ENCODE peak calls at places on chromosomes 16 and 17, in nine cellular contexts. I is CD4-positive, alpha-beta T cell; P is AG10803; R is ACHN; B is ovary; D is hepatocyte; L is foreskin keratinocyte; S is Peyer's patch; Q is keratinocyte. E is an unnamed sample.

GRCh38 chr17:72412650-72413076 is 291.8 kb downstream of the SOX9 start:
- DNase-seq in I (no peak), P (peak; percentile 62), R (no peak), B (no peak), D (no peak), L (no peak), S (no peak), Q (no peak), E (no peak)

GRCh38 chr16:88560722-88561484 is 9.3 kb upstream of the ZC3H18 start:
- DNase-seq in I (no peak), P (peak; percentile 15), R (peak; percentile 73), B (peak; percentile 54), D (peak; percentile 60), L (peak; percentile 20), S (no peak), Q (no peak), E (no peak)

GRCh38 chr17:20935740-20936139 is 107.1 kb downstream of the USP22 start:
- DNase-seq in I (no peak), P (peak; percentile 60), R (no peak), B (no peak), D (no peak), L (peak; percentile 96), S (no peak), Q (no peak), E (no peak)

GRCh38 chr17:72462396-72462795 is 341.6 kb downstream of the SOX9 start:
- DNase-seq in I (no peak), P (peak; percentile 10), R (no peak), B (no peak), D (no peak), L (no peak), S (no peak), Q (no peak), E (no peak)

GRCh38 chr17:75722076-75722475 is 817 bp downstream of the ITGB4 start:
- DNase-seq in I (no peak), P (no peak), R (no peak), B (no peak), D (no peak), L (no peak), S (peak; percentile 70), Q (no peak), E (peak; percentile 71)

GRCh38 chr17:81553616-81554181 is 1.5 kb upstream of the FAAP100 start:
- DNase-seq in I (no peak), P (peak; percentile 95), R (peak; percentile 94), B (peak; percentile 67), D (peak; percentile 63), L (peak; percentile 86), S (no peak), Q (peak; percentile 53), E (peak; percentile 33)

GRCh38 chr16:84782841-84783240 is 36.9 kb upstream of the CRISPLD2 start:
- DNase-seq in I (no peak), P (no peak), R (no peak), B (no peak), D (no peak), L (no peak), S (no peak), Q (no peak), E (no peak)

GRCh38 chr16:54936979-54937672 is 6.5 kb downstream of the IRX5 start:
- DNase-seq in I (no peak), P (peak; percentile 85), R (no peak), B (no peak), D (peak; percentile 67), L (peak; percentile 75), S (no peak), Q (no peak), E (no peak)

GRCh38 chr16:70638814-70639792 is 7.3 kb upstream of the IL34 start:
- DNase-seq in I (no peak), P (peak; percentile 58), R (no peak), B (peak; percentile 64), D (peak; percentile 71), L (peak; percentile 36), S (peak; percentile 65), Q (no peak), E (peak; percentile 31)

GRCh38 chr17:37082985-37083384 is 134.2 kb downstream of the AATF start:
- DNase-seq in I (no peak), P (no peak), R (no peak), B (no peak), D (no peak), L (no peak), S (peak; percentile 30), Q (no peak), E (no peak)

GRCh38 chr17:82917656-82918345 is 78.0 kb upstream of the ZNF750 start:
- DNase-seq in I (peak; percentile 6), P (peak; percentile 64), R (peak; percentile 19), B (no peak), D (no peak), L (no peak), S (no peak), Q (no peak), E (no peak)